ENCODE peak calls at places on chromosomes 3 and 15, in six cellular contexts. One of them, this sample, is unnamed.

GRCh38 chr3:52851348-52851747 is 16.5 kb upstream of the MUSTN1 start:
- DNase-seq in mucosa of descending colon: no peak
- DNase-seq in endothelial cell of umbilical vein: peak
- DNase-seq in cardiac muscle cell: peak
- DNase-seq in epithelial cell of esophagus: peak
- DNase-seq in left ventricle myocardium inferior: no peak
- DNase-seq in this sample: no peak

GRCh38 chr15:77487479-77487861 is 66.8 kb downstream of the HMG20A start:
- DNase-seq in mucosa of descending colon: no peak
- DNase-seq in endothelial cell of umbilical vein: peak
- DNase-seq in cardiac muscle cell: no peak
- DNase-seq in epithelial cell of esophagus: no peak
- DNase-seq in left ventricle myocardium inferior: no peak
- DNase-seq in this sample: no peak

GRCh38 chr3:51501833-51502561 is 2.2 kb upstream of the DCAF1 start:
- DNase-seq in mucosa of descending colon: peak
- DNase-seq in endothelial cell of umbilical vein: peak
- DNase-seq in cardiac muscle cell: peak
- DNase-seq in epithelial cell of esophagus: peak
- DNase-seq in left ventricle myocardium inferior: peak
- DNase-seq in this sample: peak

GRCh38 chr15:53559364-53560253 is 199.9 kb downstream of the WDR72 start:
- DNase-seq in mucosa of descending colon: peak
- DNase-seq in endothelial cell of umbilical vein: no peak
- DNase-seq in cardiac muscle cell: no peak
- DNase-seq in epithelial cell of esophagus: no peak
- DNase-seq in left ventricle myocardium inferior: no peak
- DNase-seq in this sample: no peak

GRCh38 chr15:84859143-84859542 is 25.3 kb upstream of the SLC28A1 start:
- DNase-seq in mucosa of descending colon: no peak
- DNase-seq in endothelial cell of umbilical vein: no peak
- DNase-seq in cardiac muscle cell: no peak
- DNase-seq in epithelial cell of esophagus: peak
- DNase-seq in left ventricle myocardium inferior: no peak
- DNase-seq in this sample: no peak

GRCh38 chr15:38129531-38130199 is 123.0 kb upstream of the SPRED1 start:
- DNase-seq in mucosa of descending colon: peak
- DNase-seq in endothelial cell of umbilical vein: peak
- DNase-seq in cardiac muscle cell: peak
- DNase-seq in epithelial cell of esophagus: peak
- DNase-seq in left ventricle myocardium inferior: peak
- DNase-seq in this sample: peak

GRCh38 chr3:185942396-185942795 is 4.6 kb upstream of the TRA2B start:
- DNase-seq in mucosa of descending colon: no peak
- DNase-seq in endothelial cell of umbilical vein: no peak
- DNase-seq in cardiac muscle cell: no peak
- DNase-seq in epithelial cell of esophagus: no peak
- DNase-seq in left ventricle myocardium inferior: no peak
- DNase-seq in this sample: no peak

GRCh38 chr3:10707089-10707983 is 108.7 kb upstream of the SLC6A11 start:
- DNase-seq in mucosa of descending colon: no peak
- DNase-seq in endothelial cell of umbilical vein: no peak
- DNase-seq in cardiac muscle cell: no peak
- DNase-seq in epithelial cell of esophagus: no peak
- DNase-seq in left ventricle myocardium inferior: no peak
- DNase-seq in this sample: no peak

GRCh38 chr15:42156266-42156922 is at the start of gene PLA2G4F:
- DNase-seq in mucosa of descending colon: peak
- DNase-seq in endothelial cell of umbilical vein: no peak
- DNase-seq in cardiac muscle cell: no peak
- DNase-seq in epithelial cell of esophagus: peak
- DNase-seq in left ventricle myocardium inferior: no peak
- DNase-seq in this sample: no peak

GRCh38 chr15:76968310-76968709 is 26.6 kb upstream of the PSTPIP1 start:
- DNase-seq in mucosa of descending colon: no peak
- DNase-seq in endothelial cell of umbilical vein: no peak
- DNase-seq in cardiac muscle cell: peak
- DNase-seq in epithelial cell of esophagus: peak
- DNase-seq in left ventricle myocardium inferior: no peak
- DNase-seq in this sample: peak

GRCh38 chr3:170719300-170719699 is 133.4 kb upstream of the SLC7A14 start:
- DNase-seq in mucosa of descending colon: no peak
- DNase-seq in endothelial cell of umbilical vein: no peak
- DNase-seq in cardiac muscle cell: no peak
- DNase-seq in epithelial cell of esophagus: no peak
- DNase-seq in left ventricle myocardium inferior: no peak
- DNase-seq in this sample: no peak

GRCh38 chr3:55686720-55687254 is 199.7 kb upstream of the WNT5A start:
- DNase-seq in mucosa of descending colon: no peak
- DNase-seq in endothelial cell of umbilical vein: no peak
- DNase-seq in cardiac muscle cell: peak
- DNase-seq in epithelial cell of esophagus: peak
- DNase-seq in left ventricle myocardium inferior: no peak
- DNase-seq in this sample: peak

GRCh38 chr3:127071597-127072001 is 88.7 kb downstream of the PLXNA1 start:
- DNase-seq in mucosa of descending colon: no peak
- DNase-seq in endothelial cell of umbilical vein: no peak
- DNase-seq in cardiac muscle cell: no peak
- DNase-seq in epithelial cell of esophagus: no peak
- DNase-seq in left ventricle myocardium inferior: no peak
- DNase-seq in this sample: no peak

GRCh38 chr3:53776494-53777101 is 69.6 kb downstream of the CHDH start:
- DNase-seq in mucosa of descending colon: no peak
- DNase-seq in endothelial cell of umbilical vein: no peak
- DNase-seq in cardiac muscle cell: peak
- DNase-seq in epithelial cell of esophagus: peak
- DNase-seq in left ventricle myocardium inferior: no peak
- DNase-seq in this sample: no peak

GRCh38 chr3:86771741-86772512 is 219.0 kb downstream of the VGLL3 start:
- DNase-seq in mucosa of descending colon: no peak
- DNase-seq in endothelial cell of umbilical vein: no peak
- DNase-seq in cardiac muscle cell: no peak
- DNase-seq in epithelial cell of esophagus: no peak
- DNase-seq in left ventricle myocardium inferior: no peak
- DNase-seq in this sample: no peak

GRCh38 chr3:39104961-39105686 is 2.3 kb downstream of the GORASP1 start:
- DNase-seq in mucosa of descending colon: no peak
- DNase-seq in endothelial cell of umbilical vein: no peak
- DNase-seq in cardiac muscle cell: no peak
- DNase-seq in epithelial cell of esophagus: no peak
- DNase-seq in left ventricle myocardium inferior: no peak
- DNase-seq in this sample: no peak
- H3K4me3 ChIP-seq in mucosa of descending colon: no peak
- H3K4me3 ChIP-seq in endothelial cell of umbilical vein: no peak
- H3K4me3 ChIP-seq in cardiac muscle cell: peak
- H3K4me3 ChIP-seq in epithelial cell of esophagus: no peak
- H3K4me3 ChIP-seq in left ventricle myocardium inferior: peak
- H3K4me3 ChIP-seq in this sample: no peak

GRCh38 chr15:29403778-29404177 is 134.2 kb upstream of the NSMCE3 start:
- DNase-seq in mucosa of descending colon: no peak
- DNase-seq in endothelial cell of umbilical vein: no peak
- DNase-seq in cardiac muscle cell: no peak
- DNase-seq in epithelial cell of esophagus: no peak
- DNase-seq in left ventricle myocardium inferior: no peak
- DNase-seq in this sample: no peak
- TF ChIP-seq CTCF in mucosa of descending colon: no peak
- TF ChIP-seq CTCF in endothelial cell of umbilical vein: no peak
- TF ChIP-seq CTCF in cardiac muscle cell: no peak
- TF ChIP-seq CTCF in epithelial cell of esophagus: no peak
- TF ChIP-seq CTCF in left ventricle myocardium inferior: no peak
- TF ChIP-seq CTCF in this sample: peak

DNA sequence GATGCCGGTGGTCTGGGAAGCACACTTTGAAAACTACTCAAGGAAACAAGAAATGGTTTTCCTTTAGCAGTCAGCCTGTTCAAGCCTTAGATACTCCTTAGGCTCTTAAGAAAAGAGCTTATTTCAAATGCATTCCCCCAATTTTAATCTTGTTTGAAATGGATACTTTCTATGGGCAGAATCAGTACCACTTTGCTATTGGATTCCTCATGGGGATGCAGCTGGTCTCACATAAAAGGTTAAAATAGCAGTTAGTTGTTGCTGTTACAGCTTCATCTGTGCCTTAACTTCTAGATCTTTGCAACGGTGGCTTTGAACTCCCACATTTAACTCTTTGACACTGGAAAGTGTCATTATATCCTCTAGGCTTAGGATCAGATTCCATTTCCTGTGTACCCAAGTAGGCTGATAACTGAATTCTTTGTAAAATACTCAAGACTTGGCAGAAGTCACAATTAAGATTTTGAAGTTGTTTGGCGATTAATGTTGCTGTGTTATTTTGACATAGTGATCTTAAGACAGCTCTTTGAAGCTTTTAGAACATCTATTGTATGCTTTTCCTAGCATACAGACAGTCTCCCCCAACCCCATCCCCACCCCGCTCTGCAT is 2.2 kb downstream of the THBS1 start:
- DNase-seq in mucosa of descending colon: no peak
- DNase-seq in endothelial cell of umbilical vein: peak
- DNase-seq in cardiac muscle cell: peak
- DNase-seq in epithelial cell of esophagus: no peak
- DNase-seq in left ventricle myocardium inferior: no peak
- DNase-seq in this sample: no peak
- H3K4me3 ChIP-seq in mucosa of descending colon: peak
- H3K4me3 ChIP-seq in endothelial cell of umbilical vein: peak
- H3K4me3 ChIP-seq in cardiac muscle cell: peak
- H3K4me3 ChIP-seq in epithelial cell of esophagus: peak
- H3K4me3 ChIP-seq in left ventricle myocardium inferior: peak
- H3K4me3 ChIP-seq in this sample: peak

DNA sequence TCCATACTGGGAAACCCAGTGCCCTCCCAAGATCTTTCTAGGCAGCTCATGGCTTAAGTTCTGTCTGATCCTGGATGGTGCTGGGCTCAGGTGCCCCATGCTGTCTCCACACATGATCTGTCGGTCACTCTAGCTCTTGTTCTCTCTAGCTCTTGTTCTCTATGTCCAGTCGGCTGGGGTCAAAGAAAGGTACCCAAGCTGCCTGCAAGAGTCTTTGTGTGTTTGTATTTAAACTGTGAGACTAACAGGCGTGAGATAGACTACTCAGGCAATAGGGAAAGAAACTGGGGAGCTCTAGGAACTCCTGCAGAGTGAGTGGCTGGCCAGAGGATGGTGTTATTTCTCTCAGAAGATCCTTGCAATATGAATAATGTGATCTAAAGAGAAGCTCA is 40.2 kb downstream of the GPR156 start:
- DNase-seq in mucosa of descending colon: no peak
- DNase-seq in endothelial cell of umbilical vein: no peak
- DNase-seq in cardiac muscle cell: no peak
- DNase-seq in epithelial cell of esophagus: no peak
- DNase-seq in left ventricle myocardium inferior: no peak
- DNase-seq in this sample: no peak
- TF ChIP-seq CTCF in mucosa of descending colon: no peak
- TF ChIP-seq CTCF in endothelial cell of umbilical vein: no peak
- TF ChIP-seq CTCF in cardiac muscle cell: no peak
- TF ChIP-seq CTCF in epithelial cell of esophagus: no peak
- TF ChIP-seq CTCF in left ventricle myocardium inferior: no peak
- TF ChIP-seq CTCF in this sample: peak

GRCh38 chr3:39754549-39754948 is 54.9 kb upstream of the MYRIP start:
- DNase-seq in mucosa of descending colon: no peak
- DNase-seq in endothelial cell of umbilical vein: no peak
- DNase-seq in cardiac muscle cell: no peak
- DNase-seq in epithelial cell of esophagus: no peak
- DNase-seq in left ventricle myocardium inferior: no peak
- DNase-seq in this sample: no peak
- H3K4me3 ChIP-seq in mucosa of descending colon: no peak
- H3K4me3 ChIP-seq in endothelial cell of umbilical vein: no peak
- H3K4me3 ChIP-seq in cardiac muscle cell: no peak
- H3K4me3 ChIP-seq in epithelial cell of esophagus: no peak
- H3K4me3 ChIP-seq in left ventricle myocardium inferior: no peak
- H3K4me3 ChIP-seq in this sample: no peak

DNA sequence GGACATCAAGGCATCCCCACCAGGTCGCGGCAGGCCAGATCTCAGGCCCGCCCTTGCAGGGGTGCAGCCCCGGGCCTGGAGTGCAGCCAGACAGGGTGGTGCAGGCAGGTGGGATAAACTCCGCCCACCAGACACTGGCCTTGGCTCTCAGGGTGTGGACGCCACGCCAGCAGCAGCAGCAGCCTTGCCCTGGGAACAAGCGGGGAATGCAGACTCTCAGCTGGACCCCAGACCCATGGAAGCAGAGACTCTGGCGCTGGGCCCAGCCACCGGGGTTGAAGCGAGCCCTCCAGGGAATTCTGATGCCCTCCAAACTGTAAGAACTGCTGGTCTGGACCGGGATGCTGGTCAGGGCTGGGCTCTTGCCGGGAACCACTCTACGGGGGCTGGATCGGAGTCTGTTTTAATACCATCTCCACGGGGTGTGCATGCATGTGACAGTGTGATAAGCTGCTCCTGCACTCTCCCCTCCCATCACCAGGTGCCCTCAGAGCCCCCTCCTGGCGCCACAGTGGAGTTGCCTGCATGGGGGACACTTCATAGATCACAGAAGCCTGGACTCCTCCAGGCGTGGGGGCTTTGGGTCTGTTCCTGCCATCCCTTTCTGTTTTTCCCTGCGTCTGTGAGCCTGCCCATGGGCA is 142.7 kb downstream of the NSMCE3 start:
- DNase-seq in mucosa of descending colon: peak
- DNase-seq in endothelial cell of umbilical vein: no peak
- DNase-seq in cardiac muscle cell: no peak
- DNase-seq in epithelial cell of esophagus: no peak
- DNase-seq in left ventricle myocardium inferior: peak
- DNase-seq in this sample: no peak
- TF ChIP-seq CTCF in mucosa of descending colon: no peak
- TF ChIP-seq CTCF in endothelial cell of umbilical vein: no peak
- TF ChIP-seq CTCF in cardiac muscle cell: peak
- TF ChIP-seq CTCF in epithelial cell of esophagus: no peak
- TF ChIP-seq CTCF in left ventricle myocardium inferior: no peak
- TF ChIP-seq CTCF in this sample: peak

GRCh38 chr15:95826388-95826781 is 504.1 kb upstream of the NR2F2 start:
- DNase-seq in mucosa of descending colon: no peak
- DNase-seq in endothelial cell of umbilical vein: no peak
- DNase-seq in cardiac muscle cell: no peak
- DNase-seq in epithelial cell of esophagus: no peak
- DNase-seq in left ventricle myocardium inferior: no peak
- DNase-seq in this sample: no peak

GRCh38 chr15:95826831-95827230 is 503.7 kb upstream of the NR2F2 start:
- DNase-seq in mucosa of descending colon: no peak
- DNase-seq in endothelial cell of umbilical vein: no peak
- DNase-seq in cardiac muscle cell: no peak
- DNase-seq in epithelial cell of esophagus: peak
- DNase-seq in left ventricle myocardium inferior: no peak
- DNase-seq in this sample: no peak

GRCh38 chr15:95825672-95826387 is 504.7 kb upstream of the NR2F2 start:
- DNase-seq in mucosa of descending colon: no peak
- DNase-seq in endothelial cell of umbilical vein: no peak
- DNase-seq in cardiac muscle cell: no peak
- DNase-seq in epithelial cell of esophagus: no peak
- DNase-seq in left ventricle myocardium inferior: no peak
- DNase-seq in this sample: no peak

GRCh38 chr15:95822946-95823345 is 507.6 kb upstream of the NR2F2 start:
- DNase-seq in mucosa of descending colon: no peak
- DNase-seq in endothelial cell of umbilical vein: no peak
- DNase-seq in cardiac muscle cell: no peak
- DNase-seq in epithelial cell of esophagus: no peak
- DNase-seq in left ventricle myocardium inferior: no peak
- DNase-seq in this sample: no peak

DNA sequence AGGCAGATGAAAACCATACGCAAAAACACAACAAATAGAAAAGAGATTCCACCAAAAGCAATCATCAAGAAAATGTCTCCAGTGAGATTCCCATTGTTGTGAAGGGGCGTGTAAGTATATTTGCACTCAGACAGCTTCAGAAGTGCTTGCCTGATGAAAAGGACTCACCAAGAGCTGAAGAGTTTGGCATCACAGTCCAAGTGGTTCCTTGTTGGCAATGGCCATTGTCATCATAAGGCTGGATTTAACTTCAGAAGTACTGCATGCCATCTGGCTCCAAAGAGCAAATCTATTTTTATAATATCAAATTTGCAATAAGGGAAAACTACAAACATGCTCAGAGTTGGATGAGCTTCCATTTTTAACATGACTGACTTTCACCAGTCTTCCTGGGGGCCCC is 505.3 kb upstream of the NR2F2 start:
- DNase-seq in mucosa of descending colon: no peak
- DNase-seq in endothelial cell of umbilical vein: no peak
- DNase-seq in cardiac muscle cell: no peak
- DNase-seq in epithelial cell of esophagus: no peak
- DNase-seq in left ventricle myocardium inferior: no peak
- DNase-seq in this sample: no peak
- H3K4me3 ChIP-seq in mucosa of descending colon: no peak
- H3K4me3 ChIP-seq in endothelial cell of umbilical vein: no peak
- H3K4me3 ChIP-seq in cardiac muscle cell: no peak
- H3K4me3 ChIP-seq in epithelial cell of esophagus: no peak
- H3K4me3 ChIP-seq in left ventricle myocardium inferior: no peak
- H3K4me3 ChIP-seq in this sample: no peak

This sample was measured in brain microvascular endothelial cell.